ENCODE peak calls at places on chromosomes 16 and 17, in eight cellular contexts. One of them, this sample, is unnamed.

GRCh38 chr16:55029509-55029908 is 98.8 kb downstream of the IRX5 start:
- DNase-seq in NCI-H446: no peak
- DNase-seq in AG10803: no peak
- DNase-seq in mucosa of descending colon: no peak
- DNase-seq in NCI-H1436: no peak
- DNase-seq in T-helper 17 cell: no peak
- DNase-seq in COLO829: no peak
- DNase-seq in activated naive CD8-positive, alpha-beta T cell treated with anti-CD3 and anti-CD28 coated beads for 36 hours: no peak
- DNase-seq in this sample: no peak

GRCh38 chr17:49439673-49440571 is 25.2 kb upstream of the PHB1 start:
- DNase-seq in NCI-H1436: no peak
- DNase-seq in activated naive CD8-positive, alpha-beta T cell treated with anti-CD3 and anti-CD28 coated beads for 36 hours: no peak
- DNase-seq in T-helper 17 cell: no peak
- DNase-seq in COLO829: no peak
- DNase-seq in mucosa of descending colon: no peak
- DNase-seq in NCI-H446: no peak
- DNase-seq in AG10803: peak
- DNase-seq in this sample: no peak

GRCh38 chr16:49283376-49284049 is 1.9 kb upstream of the CBLN1 start:
- DNase-seq in T-helper 17 cell: no peak
- DNase-seq in NCI-H1436: peak
- DNase-seq in AG10803: no peak
- DNase-seq in activated naive CD8-positive, alpha-beta T cell treated with anti-CD3 and anti-CD28 coated beads for 36 hours: no peak
- DNase-seq in COLO829: no peak
- DNase-seq in NCI-H446: no peak
- DNase-seq in mucosa of descending colon: no peak
- DNase-seq in this sample: no peak

GRCh38 chr17:35313875-35314409 is 59.5 kb downstream of the SLFN11 start:
- DNase-seq in COLO829: no peak
- DNase-seq in AG10803: no peak
- DNase-seq in NCI-H1436: no peak
- DNase-seq in T-helper 17 cell: no peak
- DNase-seq in mucosa of descending colon: peak
- DNase-seq in NCI-H446: no peak
- DNase-seq in activated naive CD8-positive, alpha-beta T cell treated with anti-CD3 and anti-CD28 coated beads for 36 hours: peak
- DNase-seq in this sample: peak

GRCh38 chr17:50918933-50919296 is 52.8 kb upstream of the TOB1 start:
- DNase-seq in activated naive CD8-positive, alpha-beta T cell treated with anti-CD3 and anti-CD28 coated beads for 36 hours: peak
- DNase-seq in T-helper 17 cell: no peak
- DNase-seq in NCI-H446: no peak
- DNase-seq in AG10803: no peak
- DNase-seq in COLO829: peak
- DNase-seq in NCI-H1436: no peak
- DNase-seq in mucosa of descending colon: peak
- DNase-seq in this sample: no peak

GRCh38 chr16:85401370-85401916 is 211.7 kb upstream of the GSE1 start:
- DNase-seq in NCI-H446: no peak
- DNase-seq in AG10803: no peak
- DNase-seq in COLO829: no peak
- DNase-seq in T-helper 17 cell: peak
- DNase-seq in activated naive CD8-positive, alpha-beta T cell treated with anti-CD3 and anti-CD28 coated beads for 36 hours: no peak
- DNase-seq in NCI-H1436: no peak
- DNase-seq in mucosa of descending colon: no peak
- DNase-seq in this sample: no peak

GRCh38 chr16:58128721-58129096 is 472 bp downstream of the CFAP20 start:
- DNase-seq in mucosa of descending colon: no peak
- DNase-seq in T-helper 17 cell: peak
- DNase-seq in NCI-H446: no peak
- DNase-seq in COLO829: no peak
- DNase-seq in NCI-H1436: no peak
- DNase-seq in AG10803: no peak
- DNase-seq in activated naive CD8-positive, alpha-beta T cell treated with anti-CD3 and anti-CD28 coated beads for 36 hours: peak
- DNase-seq in this sample: peak

GRCh38 chr17:61335845-61336655 is 63.6 kb upstream of the TBX2 start:
- DNase-seq in COLO829: no peak
- DNase-seq in mucosa of descending colon: peak
- DNase-seq in T-helper 17 cell: no peak
- DNase-seq in NCI-H446: peak
- DNase-seq in AG10803: no peak
- DNase-seq in NCI-H1436: peak
- DNase-seq in activated naive CD8-positive, alpha-beta T cell treated with anti-CD3 and anti-CD28 coated beads for 36 hours: no peak
- DNase-seq in this sample: no peak

GRCh38 chr17:17366235-17366634 is 63.1 kb downstream of the NT5M start:
- DNase-seq in mucosa of descending colon: no peak
- DNase-seq in NCI-H1436: no peak
- DNase-seq in activated naive CD8-positive, alpha-beta T cell treated with anti-CD3 and anti-CD28 coated beads for 36 hours: no peak
- DNase-seq in AG10803: no peak
- DNase-seq in NCI-H446: no peak
- DNase-seq in T-helper 17 cell: no peak
- DNase-seq in COLO829: no peak
- DNase-seq in this sample: no peak